ENCODE peak calls at places on chromosomes 3 and 15, in ten cellular contexts. B is upper lobe of right lung, T is AG09309, K is activated B cell treated with CpG ODN at 0.5 μM for 24 hours, O is HFFc6, G is endothelial cell of umbilical vein, F is coronary artery, D is spleen, E is K562, P is Peyer's patch. W is an unnamed sample.

GRCh38 chr3:185341616-185342457 is 21.1 kb upstream of the MAP3K13 start:
- DNase-seq in P (no peak), T (no peak), O (no peak), D (no peak), G (no peak), E (no peak), F (no peak), B (no peak), K (no peak), W (no peak)

GRCh38 chr3:45154641-45155147 is 8.5 kb upstream of the CDCP1 start:
- DNase-seq in T (no peak), E (no peak), P (no peak), K (no peak), B (no peak), G (no peak), O (peak; percentile 73), F (no peak), D (peak; percentile 39), W (no peak)

GRCh38 chr15:101807345-101807945 is 4.1 kb downstream of the OR4F6 start:
- DNase-seq in F (no peak), B (no peak), T (peak; percentile 64), O (peak; percentile 74), K (no peak), E (no peak), D (no peak), P (no peak), G (no peak), W (no peak)

GRCh38 chr3:128152419-128153155 is 694 bp upstream of the EEFSEC start:
- DNase-seq in T (no peak), E (peak; percentile 43), G (no peak), K (no peak), D (no peak), F (no peak), P (no peak), B (no peak), O (peak; percentile 78), W (no peak)

GRCh38 chr15:48537277-48538113 is 108.0 kb downstream of the FBN1 start:
- DNase-seq in P (no peak), T (no peak), K (no peak), O (no peak), F (no peak), B (no peak), G (no peak), E (no peak), D (no peak), W (no peak)

GRCh38 chr3:16066975-16067374 is 107.5 kb upstream of the GALNT15 start:
- DNase-seq in D (no peak), F (no peak), B (no peak), K (no peak), O (peak; percentile 96), G (no peak), T (peak; percentile 90), P (no peak), E (no peak), W (no peak)

GRCh38 chr3:152968388-152969024 is 133.6 kb downstream of the P2RY1 start:
- DNase-seq in D (no peak), K (no peak), T (no peak), F (no peak), G (peak; percentile 83), O (no peak), E (peak; percentile 15), B (no peak), P (no peak), W (no peak)

GRCh38 chr3:95752199-95752598 is 1062.2 kb upstream of the EPHA6 start:
- DNase-seq in O (no peak), T (no peak), E (no peak), K (no peak), B (no peak), G (no peak), F (no peak), P (no peak), D (no peak), W (no peak)

GRCh38 chr15:39934415-39935044 is 615 bp downstream of the EIF2AK4 start:
- DNase-seq in T (no peak), E (no peak), D (no peak), P (no peak), F (no peak), O (no peak), B (no peak), K (no peak), G (peak; percentile 47), W (no peak)

GRCh38 chr15:26242565-26242964 is 379.4 kb upstream of the ATP10A start:
- DNase-seq in K (no peak), T (no peak), E (no peak), O (no peak), P (no peak), G (no peak), D (no peak), B (no peak), F (no peak), W (no peak)

GRCh38 chr3:55746808-55747413 is 259.8 kb upstream of the WNT5A start:
- DNase-seq in F (no peak), E (no peak), K (no peak), P (no peak), T (no peak), D (no peak), O (no peak), B (no peak), G (peak; percentile 6), W (no peak)
- TF ChIP-seq CTCF in F (no peak), E (no peak), K (no peak), P (no peak), T (peak; percentile 37), D (no peak), O (peak; percentile 78), B (peak; percentile 39), G (peak; percentile 4), W (peak; percentile 57)

GRCh38 chr3:143881102-143881501 is 32.8 kb upstream of the SLC9A9 start:
- DNase-seq in K (no peak), D (no peak), F (no peak), B (no peak), T (no peak), G (peak; percentile 24), P (no peak), E (no peak), O (no peak), W (no peak)

GRCh38 chr3:143875566-143875965 is 27.3 kb upstream of the SLC9A9 start:
- DNase-seq in F (no peak), P (no peak), O (no peak), E (no peak), K (no peak), T (no peak), B (no peak), G (peak; percentile 21), D (no peak), W (no peak)
- TF ChIP-seq CTCF in F (no peak), P (no peak), O (no peak), E (no peak), K (no peak), T (no peak), B (no peak), G (no peak), D (no peak), W (no peak)

GRCh38 chr3:43728476-43728875 is 37.7 kb downstream of the ABHD5 start:
- DNase-seq in F (no peak), P (no peak), D (no peak), B (no peak), K (no peak), E (no peak), O (no peak), T (no peak), G (no peak), W (no peak)

GRCh38 chr3:43729707-43730399 is 39.1 kb downstream of the ABHD5 start:
- DNase-seq in K (no peak), D (no peak), E (no peak), O (no peak), P (no peak), B (no peak), G (no peak), T (no peak), F (no peak), W (no peak)

GRCh38 chr3:43726511-43726910 is 35.8 kb downstream of the ABHD5 start:
- DNase-seq in O (no peak), D (no peak), T (no peak), E (no peak), F (no peak), B (no peak), K (no peak), P (no peak), G (no peak), W (no peak)

GRCh38 chr3:43728947-43729346 is 38.2 kb downstream of the ABHD5 start:
- DNase-seq in F (no peak), D (no peak), P (no peak), O (no peak), T (no peak), K (no peak), B (no peak), E (no peak), G (no peak), W (no peak)

DNA sequence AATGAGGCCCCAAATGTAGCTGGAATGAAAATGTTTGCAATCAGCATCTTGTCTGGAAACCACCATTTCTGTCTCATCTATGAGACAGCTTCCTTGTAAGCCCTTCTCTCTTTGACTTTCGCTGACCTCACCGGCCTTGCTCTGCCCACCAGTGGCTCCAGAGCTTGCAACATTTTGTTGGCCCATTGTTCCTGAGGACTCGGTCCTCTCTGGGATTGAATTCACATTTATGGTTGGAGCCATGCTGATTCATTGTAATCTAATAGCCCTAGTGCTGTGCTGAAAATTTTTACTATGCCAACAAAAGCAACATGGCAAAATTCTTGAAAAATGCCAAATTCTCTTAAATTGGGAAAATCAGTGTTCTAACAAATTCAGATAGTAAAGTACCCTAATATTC is 37.2 kb downstream of the ABHD5 start:
- DNase-seq in O (no peak), B (no peak), G (no peak), D (no peak), E (no peak), P (no peak), T (no peak), K (no peak), F (no peak), W (no peak)
- TF ChIP-seq CTCF in O (no peak), B (no peak), G (no peak), D (no peak), E (no peak), P (no peak), T (no peak), K (no peak), F (no peak), W (no peak)

GRCh38 chr3:138591392-138591791 is 2.7 kb downstream of the CEP70 start:
- DNase-seq in G (no peak), B (no peak), E (no peak), T (no peak), D (no peak), P (no peak), F (no peak), K (no peak), O (no peak), W (no peak)

GRCh38 chr3:138598534-138598933 is 4.5 kb upstream of the CEP70 start:
- DNase-seq in F (no peak), P (no peak), T (no peak), D (no peak), G (no peak), O (no peak), B (no peak), E (no peak), K (no peak), W (no peak)

GRCh38 chr3:138594150-138594934 is at the start of gene CEP70:
- DNase-seq in G (peak; percentile 96), P (peak; percentile 93), D (peak; percentile 97), E (peak; percentile 92), O (peak; percentile 89), K (peak; percentile 77), T (peak; percentile 86), F (peak; percentile 96), B (peak; percentile 97), W (peak; percentile 36)

GRCh38 chr3:138593488-138594149 is 441 bp downstream of the CEP70 start:
- DNase-seq in O (peak; percentile 3), F (no peak), D (no peak), K (no peak), P (no peak), E (no peak), T (no peak), G (no peak), B (no peak), W (no peak)

GRCh38 chr3:138594935-138595259 is 837 bp upstream of the CEP70 start:
- DNase-seq in K (peak; percentile 22), G (no peak), E (no peak), P (no peak), F (no peak), T (no peak), B (no peak), D (no peak), O (no peak), W (no peak)
- TF ChIP-seq CTCF in K (no peak), G (no peak), E (no peak), P (no peak), F (no peak), T (no peak), B (no peak), D (no peak), O (peak; percentile 69), W (no peak)